ENCODE peak calls at places on chromosome 7, in nine cellular contexts. M is right lobe of liver, V is lung, W is MM.1S, J is AG04449, P is neuronal stem cell, G is ovary, C is body of pancreas, O is left lung. Z is an unnamed sample.

GRCh38 chr7:96126382-96126781 is 195.5 kb downstream of the SLC25A13 start:
- DNase-seq in G (no peak), C (no peak), P (no peak), M (no peak), V (no peak), J (no peak), O (no peak), W (no peak), Z (no peak)

GRCh38 chr7:140260767-140261486 is 84.1 kb upstream of the KDM7A start:
- DNase-seq in M (no peak), J (no peak), V (no peak), W (no peak), O (no peak), C (no peak), G (no peak), P (no peak), Z (no peak)

GRCh38 chr7:51062222-51062987 is 254.2 kb downstream of the COBL start:
- DNase-seq in O (peak; percentile 74), G (no peak), V (peak; percentile 74), C (no peak), M (no peak), P (no peak), J (no peak), W (no peak), Z (no peak)

GRCh38 chr7:2116086-2116810 is 116.5 kb downstream of the MAD1L1 start:
- DNase-seq in C (no peak), P (no peak), M (no peak), V (no peak), W (no peak), O (no peak), J (no peak), G (no peak), Z (no peak)

GRCh38 chr7:78514653-78515052 is 716.1 kb downstream of the PHTF2 start:
- DNase-seq in C (no peak), W (no peak), M (no peak), O (no peak), P (no peak), V (no peak), G (no peak), J (no peak), Z (no peak)

GRCh38 chr7:118657391-118658005 is 433.0 kb downstream of the ANKRD7 start:
- DNase-seq in C (no peak), J (no peak), V (no peak), O (no peak), W (peak; percentile 79), M (no peak), P (no peak), G (no peak), Z (no peak)

GRCh38 chr7:4667776-4668509 is 14.2 kb upstream of the FOXK1 start:
- DNase-seq in J (peak; percentile 98), W (no peak), P (no peak), M (no peak), C (no peak), V (no peak), O (no peak), G (peak; percentile 28), Z (no peak)

GRCh38 chr7:81560708-81561107 is 209.1 kb downstream of the HGF start:
- DNase-seq in W (no peak), O (no peak), J (no peak), G (no peak), M (no peak), C (no peak), P (no peak), V (no peak), Z (no peak)

GRCh38 chr7:12635830-12636229 is 51.6 kb upstream of the ARL4A start:
- DNase-seq in P (no peak), M (no peak), V (no peak), O (no peak), W (peak; percentile 82), G (no peak), C (no peak), J (no peak), Z (peak; percentile 6)

GRCh38 chr7:113071465-113071864 is 15.2 kb downstream of the GPR85 start:
- DNase-seq in W (no peak), V (no peak), C (no peak), P (no peak), O (peak; percentile 59), J (no peak), M (no peak), G (no peak), Z (no peak)

GRCh38 chr7:7399707-7400106 is 136.0 kb downstream of the COL28A1 start:
- DNase-seq in J (no peak), M (no peak), W (no peak), C (no peak), V (no peak), G (no peak), P (no peak), O (peak; percentile 47), Z (no peak)

GRCh38 chr7:117941138-117941810 is 68.0 kb upstream of the CTTNBP2 start:
- DNase-seq in V (no peak), C (no peak), G (no peak), O (no peak), W (peak; percentile 71), P (no peak), J (no peak), M (no peak), Z (peak; percentile 32)

GRCh38 chr7:102916426-102916825 is 3.6 kb downstream of the LRRC17 start:
- DNase-seq in P (no peak), W (no peak), C (no peak), G (no peak), V (no peak), O (no peak), M (no peak), J (no peak), Z (no peak)

GRCh38 chr7:133230591-133231194 is 22.2 kb upstream of the EXOC4 start:
- DNase-seq in M (no peak), J (no peak), P (peak; percentile 67), V (peak; percentile 37), G (no peak), O (no peak), W (peak; percentile 73), C (peak; percentile 60), Z (peak; percentile 68)

GRCh38 chr7:140609646-140610045 is 31.0 kb downstream of the DENND2A start:
- DNase-seq in P (no peak), W (no peak), V (no peak), J (no peak), M (no peak), G (no peak), C (no peak), O (no peak), Z (no peak)

GRCh38 chr7:29898301-29898700 is 91.3 kb downstream of the SCRN1 start:
- DNase-seq in C (no peak), V (no peak), M (no peak), J (no peak), O (no peak), P (no peak), G (no peak), W (no peak), Z (no peak)

GRCh38 chr7:27434729-27435400 is 192.3 kb downstream of the EVX1 start:
- DNase-seq in O (no peak), P (no peak), C (no peak), M (no peak), V (no peak), W (no peak), G (no peak), J (no peak), Z (no peak)

GRCh38 chr7:90764848-90765570 is 168.9 kb downstream of the CDK14 start:
- DNase-seq in P (peak; percentile 15), C (no peak), G (no peak), J (no peak), W (no peak), O (no peak), M (no peak), V (no peak), Z (no peak)
- H3K4me3 ChIP-seq in P (no peak overlapping the region), C (no peak overlapping the region), G (no peak overlapping the region), J (no peak overlapping the region), W (no peak overlapping the region), O (no peak overlapping the region), M (no peak overlapping the region), V (no peak overlapping the region), Z (no peak overlapping the region)

GRCh38 chr7:22841954-22842353 is 19.3 kb upstream of the TOMM7 start:
- DNase-seq in G (no peak), M (no peak), J (no peak), O (no peak), V (no peak), C (no peak), P (no peak), W (no peak), Z (no peak)
- H3K4me3 ChIP-seq in G (no peak overlapping the region), M (no peak overlapping the region), J (no peak overlapping the region), O (no peak overlapping the region), V (no peak overlapping the region), C (no peak overlapping the region), P (no peak overlapping the region), W (no peak overlapping the region), Z (no peak overlapping the region)

GRCh38 chr7:130152270-130153141 is 52.7 kb downstream of the TMEM209 start:
- DNase-seq in C (no peak), W (no peak), V (no peak), P (no peak), M (no peak), G (no peak), J (no peak), O (no peak), Z (peak; percentile 26)

GRCh38 chr7:130154501-130155317 is 50.5 kb downstream of the TMEM209 start:
- DNase-seq in M (no peak), J (no peak), O (no peak), V (no peak), C (peak; percentile 89), G (no peak), P (no peak), W (no peak), Z (peak; percentile 21)

GRCh38 chr7:130154131-130154500 is 51.1 kb downstream of the TMEM209 start:
- DNase-seq in O (peak; percentile 65), P (no peak), J (no peak), G (no peak), M (no peak), C (no peak), V (peak; percentile 54), W (peak; percentile 23), Z (no peak)

GRCh38 chr7:130151591-130152269 is 53.5 kb downstream of the TMEM209 start:
- DNase-seq in C (no peak), P (no peak), W (no peak), J (no peak), O (no peak), V (no peak), G (no peak), M (no peak), Z (peak; percentile 52)

DNA sequence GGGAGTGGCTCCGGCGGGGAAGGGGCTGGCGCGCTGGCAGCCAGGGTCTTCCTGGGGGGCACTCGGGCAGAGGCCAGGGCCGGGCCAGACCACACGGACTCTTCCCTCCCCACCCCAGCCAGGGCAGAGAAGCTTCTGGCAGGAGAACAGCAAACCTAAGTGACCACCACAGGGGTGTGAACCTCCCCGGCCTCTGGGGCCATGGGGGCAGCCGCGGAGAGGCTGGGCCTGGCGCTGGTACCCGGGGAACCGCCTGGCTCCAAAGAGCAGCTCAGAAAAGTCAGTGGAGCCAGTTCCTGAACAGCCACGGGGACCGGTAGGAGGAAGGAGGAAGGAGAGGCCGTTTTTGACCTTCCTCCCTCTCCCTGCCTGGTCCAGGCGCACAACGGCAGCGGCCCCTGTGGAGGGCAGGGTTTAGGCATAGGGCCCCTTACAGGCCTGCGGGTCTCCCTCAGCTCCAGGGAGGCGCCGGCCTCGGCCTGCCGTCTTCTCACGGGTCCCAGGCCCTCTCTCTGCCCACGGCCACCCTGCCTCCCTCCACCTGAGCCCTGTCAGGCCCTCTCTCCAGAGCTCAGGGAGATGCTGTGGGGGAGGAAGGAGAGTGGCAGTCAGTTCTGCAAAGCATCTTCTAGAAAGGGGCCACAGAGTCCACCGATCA is 51.8 kb downstream of the TMEM209 start:
- DNase-seq in C (no peak), O (no peak), W (no peak), M (no peak), P (no peak), V (no peak), J (no peak), G (no peak), Z (no peak)
- H3K4me3 ChIP-seq in C (no peak overlapping the region), O (no peak overlapping the region), W (no peak overlapping the region), M (no peak overlapping the region), P (no peak overlapping the region), V (no peak overlapping the region), J (no peak overlapping the region), G (no peak overlapping the region), Z (no peak overlapping the region)

GRCh38 chr7:126065766-126066165 is 1136.1 kb upstream of the POT1 start:
- DNase-seq in J (no peak), C (no peak), M (no peak), G (no peak), W (no peak), O (no peak), V (no peak), P (no peak), Z (no peak)
- H3K4me3 ChIP-seq in J (no peak overlapping the region), C (no peak overlapping the region), M (no peak overlapping the region), G (no peak overlapping the region), W (no peak overlapping the region), O (no peak overlapping the region), V (no peak overlapping the region), P (no peak overlapping the region), Z (no peak overlapping the region)

Z was measured in Jurkat, Clone E6-1.